ENCODE peak calls at places on chromosome 4, in six cellular contexts. N is CD8-positive, alpha-beta T cell; I is stimulated activated CD8-positive, alpha-beta memory T cell treated with anti-CD3 and anti-CD28 coated beads, Interleukin-7, amount 100 ng/mL, for 1 hour; L is ovary; J is glutamatergic neuron; M is HS-27A. P is an unnamed sample.
A peak's percentile ranks its signal among the peaks of the same experiment; 100 is the strongest.

GRCh38 chr4:168589154-168589553 is 92.3 kb downstream of the PALLD start:
- DNase-seq in I (no peak), L (no peak), M (no peak), J (no peak), N (no peak), P (no peak)

GRCh38 chr4:64940698-64941097 is 531.4 kb upstream of the TECRL start:
- DNase-seq in J (no peak), L (no peak), M (peak; percentile 56), I (no peak), N (no peak), P (no peak)

GRCh38 chr4:17027495-17027894 is 129.1 kb upstream of the LDB2 start:
- DNase-seq in N (no peak), L (no peak), J (no peak), M (peak; percentile 86), I (no peak), P (no peak)

GRCh38 chr4:76216975-76217814 is 3.6 kb upstream of the SCARB2 start:
- DNase-seq in J (no peak), M (no peak), L (no peak), N (no peak), I (no peak), P (no peak)

GRCh38 chr4:14196141-14196540 is 568.6 kb upstream of the BOD1L1 start:
- DNase-seq in L (peak; percentile 40), M (peak; percentile 24), I (no peak), J (no peak), N (no peak), P (peak; percentile 37)

GRCh38 chr4:8085491-8086479 is 72.8 kb downstream of the ABLIM2 start:
- DNase-seq in M (no peak), I (no peak), N (no peak), L (no peak), J (no peak), P (no peak)

GRCh38 chr4:160372390-160372789 is 1269.5 kb downstream of the RAPGEF2 start:
- DNase-seq in M (no peak), J (no peak), L (no peak), N (no peak), I (no peak), P (no peak)

GRCh38 chr4:74549936-74550335 is 105.0 kb downstream of the AREG start:
- DNase-seq in L (no peak), N (no peak), I (no peak), M (no peak), J (no peak), P (no peak)

GRCh38 chr4:118265312-118266144 is 87.3 kb downstream of the PRSS12 start:
- DNase-seq in L (peak; percentile 55), N (no peak), J (peak; percentile 68), I (no peak), M (no peak), P (no peak)

GRCh38 chr4:138979742-138980141 is 35.8 kb upstream of the NOCT start:
- DNase-seq in M (no peak), J (no peak), L (no peak), N (no peak), I (no peak), P (no peak)

GRCh38 chr4:162727232-162727631 is 439.5 kb downstream of the NAF1 start:
- DNase-seq in L (no peak), I (no peak), N (no peak), J (no peak), M (no peak), P (no peak)

GRCh38 chr4:181971973-181972372 is 271.2 kb upstream of the TENM3 start:
- DNase-seq in N (no peak), I (no peak), L (no peak), J (no peak), M (no peak), P (no peak)

GRCh38 chr4:40685300-40685699 is 55.6 kb upstream of the RBM47 start:
- DNase-seq in J (no peak), L (no peak), N (no peak), I (no peak), M (no peak), P (no peak)

GRCh38 chr4:152605641-152606304 is 69.9 kb upstream of the FBXW7 start:
- DNase-seq in N (no peak), J (peak; percentile 28), I (no peak), L (no peak), M (no peak), P (no peak)

GRCh38 chr4:7200801-7201200 is 8.5 kb downstream of the SORCS2 start:
- DNase-seq in J (no peak), N (no peak), M (no peak), L (peak; percentile 17), I (no peak), P (no peak)

GRCh38 chr4:71711044-71711984 is 72.6 kb downstream of the GC start:
- DNase-seq in N (no peak), M (no peak), I (no peak), L (no peak), J (no peak), P (no peak)

GRCh38 chr4:47577779-47578553 is 92.9 kb downstream of the ATP10D start:
- DNase-seq in J (no peak), N (no peak), I (no peak), L (no peak), M (no peak), P (no peak)

GRCh38 chr4:156419080-156419638 is 465.5 kb upstream of the CTSO start:
- DNase-seq in J (no peak), M (no peak), L (no peak), I (no peak), N (no peak), P (no peak)

GRCh38 chr4:184348311-184349233 is 125.8 kb downstream of the IRF2 start:
- DNase-seq in J (no peak), M (no peak), L (peak; percentile 81), I (no peak), N (no peak), P (no peak)

GRCh38 chr4:650951-651883 is 22.9 kb downstream of the ATP5ME start:
- DNase-seq in N (no peak), J (no peak), L (no peak), I (no peak), M (no peak), P (no peak)

GRCh38 chr4:124334119-124334518 is 378.4 kb downstream of the ANKRD50 start:
- DNase-seq in I (no peak), M (peak; percentile 22), N (no peak), L (no peak), J (no peak), P (peak; percentile 43)

GRCh38 chr4:109472343-109472761 is 38.7 kb downstream of the SEC24B start:
- DNase-seq in M (peak; percentile 8), N (no peak), L (no peak), J (no peak), I (no peak), P (no peak)

GRCh38 chr4:114349543-114350175 is 248.9 kb upstream of the UGT8 start:
- DNase-seq in L (no peak), I (no peak), N (no peak), J (no peak), M (no peak), P (no peak)

GRCh38 chr4:16226816-16227461 is 668 bp upstream of the TAPT1 start:
- DNase-seq in M (no peak), N (peak; percentile 29), I (peak; percentile 9), J (peak; percentile 68), L (peak; percentile 74), P (no peak)